ENCODE peak calls at places on chromosomes 5 and 9, in ten cellular contexts. X is HS-5; I is CD8-positive, alpha-beta T cell; J is NCI-H226; Y is astrocyte of the spinal cord; K is AG04450; L is GDM1; Z is IMR-90; U is left colon; H is PC-3. E is an unnamed sample.

GRCh38 chr5:157575096-157575872 is at the start of gene ADAM19:
- DNase-seq in X (no peak), I (no peak), J (peak), Y (peak), K (no peak), L (no peak), Z (peak), U (no peak), H (peak), E (peak)

GRCh38 chr9:98572054-98572627 is 136.6 kb downstream of the GABBR2 start:
- DNase-seq in X (no peak), I (no peak), J (no peak), Y (no peak), K (no peak), L (no peak), Z (peak), U (no peak), H (peak), E (no peak)

GRCh38 chr5:178413992-178414391 is 176.2 kb downstream of the COL23A1 start:
- DNase-seq in X (no peak), I (no peak), J (no peak), Y (no peak), K (no peak), L (no peak), Z (no peak), U (no peak), H (no peak), E (no peak)

GRCh38 chr9:92180669-92181181 is 65.5 kb upstream of the SPTLC1 start:
- DNase-seq in X (peak), I (no peak), J (no peak), Y (peak), K (peak), L (peak), Z (peak), U (no peak), H (peak), E (peak)

GRCh38 chr5:108375768-108376167 is 6.1 kb downstream of the FBXL17 start:
- DNase-seq in X (no peak), I (no peak), J (no peak), Y (no peak), K (no peak), L (no peak), Z (no peak), U (no peak), H (no peak), E (no peak)

GRCh38 chr5:121497176-121497575 is 354.5 kb upstream of the FTMT start:
- DNase-seq in X (no peak), I (no peak), J (peak), Y (peak), K (no peak), L (no peak), Z (peak), U (no peak), H (peak), E (peak)

GRCh38 chr5:143469125-143469524 is 65.6 kb upstream of the NR3C1 start:
- DNase-seq in X (no peak), I (no peak), J (no peak), Y (no peak), K (no peak), L (no peak), Z (no peak), U (no peak), H (no peak), E (no peak)

GRCh38 chr9:89165341-89165740 is 13.3 kb downstream of the SHC3 start:
- DNase-seq in X (no peak), I (no peak), J (no peak), Y (no peak), K (no peak), L (no peak), Z (no peak), U (no peak), H (no peak), E (no peak)

GRCh38 chr5:54832846-54833245 is 152.5 kb downstream of the ESM1 start:
- DNase-seq in X (no peak), I (no peak), J (no peak), Y (no peak), K (no peak), L (no peak), Z (peak), U (no peak), H (no peak), E (no peak)

GRCh38 chr9:13431137-13431536 is 151.6 kb upstream of the MPDZ start:
- DNase-seq in X (no peak), I (no peak), J (no peak), Y (no peak), K (no peak), L (no peak), Z (no peak), U (no peak), H (no peak), E (no peak)

GRCh38 chr9:124040186-124040920 is 28.8 kb downstream of the LHX2 start:
- DNase-seq in X (peak), I (no peak), J (no peak), Y (peak), K (no peak), L (no peak), Z (peak), U (no peak), H (no peak), E (peak)

GRCh38 chr5:144460608-144461007 is 289.9 kb downstream of the KCTD16 start:
- DNase-seq in X (no peak), I (no peak), J (no peak), Y (peak), K (no peak), L (no peak), Z (no peak), U (no peak), H (no peak), E (no peak)

GRCh38 chr9:36566813-36567217 is 5.9 kb upstream of the MELK start:
- DNase-seq in X (no peak), I (no peak), J (peak), Y (peak), K (no peak), L (no peak), Z (peak), U (peak), H (peak), E (peak)

GRCh38 chr9:127166651-127167524 is 44.5 kb upstream of the ANGPTL2 start:
- DNase-seq in X (peak), I (no peak), J (peak), Y (no peak), K (no peak), L (no peak), Z (peak), U (no peak), H (peak), E (no peak)

GRCh38 chr5:89276566-89277305 is 393.8 kb upstream of the MEF2C start:
- DNase-seq in X (peak), I (no peak), J (peak), Y (peak), K (no peak), L (no peak), Z (peak), U (no peak), H (peak), E (no peak)

GRCh38 chr5:73596705-73597328 is 29.2 kb upstream of the ARHGEF28 start:
- DNase-seq in X (no peak), I (no peak), J (no peak), Y (peak), K (no peak), L (peak), Z (peak), U (no peak), H (peak), E (peak)

GRCh38 chr9:136900988-136901515 is 14.7 kb downstream of the TRAF2 start:
- DNase-seq in X (no peak), I (no peak), J (no peak), Y (no peak), K (no peak), L (no peak), Z (no peak), U (no peak), H (no peak), E (no peak)

GRCh38 chr5:78566747-78567449 is 81.7 kb downstream of the LHFPL2 start:
- DNase-seq in X (no peak), I (no peak), J (peak), Y (peak), K (no peak), L (no peak), Z (peak), U (no peak), H (peak), E (peak)

GRCh38 chr5:80990971-80991370 is 30.8 kb downstream of the RASGRF2 start:
- DNase-seq in X (no peak), I (no peak), J (peak), Y (no peak), K (no peak), L (no peak), Z (no peak), U (no peak), H (peak), E (peak)

GRCh38 chr9:108933231-108933630 is 693 bp downstream of the ELP1 start:
- DNase-seq in X (peak), I (no peak), J (no peak), Y (peak), K (no peak), L (no peak), Z (peak), U (no peak), H (no peak), E (peak)

GRCh38 chr5:17896605-17897004 is 262.3 kb downstream of the TAF11L14 start:
- DNase-seq in X (peak), I (no peak), J (no peak), Y (no peak), K (no peak), L (no peak), Z (peak), U (no peak), H (no peak), E (peak)

GRCh38 chr5:35131723-35132122 is 84.0 kb upstream of the AGXT2 start:
- DNase-seq in X (peak), I (no peak), J (peak), Y (no peak), K (no peak), L (no peak), Z (peak), U (no peak), H (peak), E (no peak)

GRCh38 chr5:179192891-179193470 is 132.8 kb downstream of the ZNF354C start:
- DNase-seq in X (no peak), I (no peak), J (no peak), Y (no peak), K (no peak), L (no peak), Z (no peak), U (no peak), H (no peak), E (no peak)

GRCh38 chr5:60668715-60669304 is 31.2 kb downstream of the DEPDC1B start:
- DNase-seq in X (no peak), I (no peak), J (no peak), Y (peak), K (no peak), L (peak), Z (peak), U (no peak), H (peak), E (peak)

GRCh38 chr5:91151947-91152346 is 231.2 kb downstream of the ARRDC3 start:
- DNase-seq in X (peak), I (no peak), J (peak), Y (peak), K (peak), L (no peak), Z (peak), U (no peak), H (peak), E (peak)

GRCh38 chr9:29556746-29557145 is 1983.5 kb upstream of the C9orf72 start:
- DNase-seq in X (no peak), I (no peak), J (no peak), Y (no peak), K (no peak), L (no peak), Z (no peak), U (no peak), H (no peak), E (no peak)

GRCh38 chr5:170148430-170149205 is 42.9 kb downstream of the FOXI1 start:
- DNase-seq in X (no peak), I (no peak), J (no peak), Y (no peak), K (no peak), L (no peak), Z (no peak), U (no peak), H (no peak), E (no peak)

GRCh38 chr5:172713113-172713808 is 57.7 kb downstream of the DUSP1 start:
- DNase-seq in X (no peak), I (peak), J (no peak), Y (peak), K (no peak), L (peak), Z (no peak), U (no peak), H (peak), E (no peak)

GRCh38 chr9:129182625-129183494 is 4.8 kb upstream of the IER5L start:
- DNase-seq in X (no peak), I (no peak), J (no peak), Y (no peak), K (no peak), L (no peak), Z (no peak), U (peak), H (peak), E (peak)

GRCh38 chr5:139844472-139845145 is 49.0 kb downstream of the PSD2 start:
- DNase-seq in X (no peak), I (peak), J (peak), Y (peak), K (peak), L (peak), Z (peak), U (peak), H (peak), E (peak)

GRCh38 chr5:179303801-179304200 is 41.5 kb downstream of the ADAMTS2 start:
- DNase-seq in X (no peak), I (no peak), J (no peak), Y (no peak), K (no peak), L (no peak), Z (no peak), U (no peak), H (no peak), E (no peak)

GRCh38 chr9:110744753-110745522 is 76.3 kb downstream of the MUSK start:
- DNase-seq in X (peak), I (no peak), J (peak), Y (peak), K (peak), L (no peak), Z (peak), U (no peak), H (peak), E (peak)

GRCh38 chr9:133269537-133270357 is 5.3 kb downstream of the ABO start:
- DNase-seq in X (no peak), I (no peak), J (no peak), Y (no peak), K (no peak), L (no peak), Z (no peak), U (peak), H (no peak), E (peak)

GRCh38 chr5:32315221-32316014 is 2.7 kb upstream of the MTMR12 start:
- DNase-seq in X (no peak), I (no peak), J (no peak), Y (no peak), K (no peak), L (no peak), Z (no peak), U (no peak), H (no peak), E (no peak)

GRCh38 chr5:90709323-90710148 is 150.9 kb downstream of the ADGRV1 start:
- DNase-seq in X (peak), I (no peak), J (peak), Y (peak), K (no peak), L (peak), Z (peak), U (no peak), H (peak), E (peak)

E was measured in amniotic epithelial cell.